ENCODE peak calls at places on chromosomes 5 and 9, in seven cellular contexts. Z is PC-3; C is NAMALWA; X is activated CD8-positive, alpha-beta T cell treated with anti-CD3 and anti-CD28 coated beads for 36 hours; A is effector memory CD4-positive, alpha-beta T cell; G is HT1080; S is tibial artery. U is an unnamed sample.

GRCh38 chr9:78777747-78778146 is 480.8 kb downstream of the PSAT1 start:
- DNase-seq in A (no peak), C (no peak), S (no peak), Z (no peak), G (no peak), X (no peak), U (no peak)

GRCh38 chr5:88235346-88235745 is 33.3 kb downstream of the TMEM161B start:
- DNase-seq in G (no peak), X (no peak), C (no peak), Z (no peak), A (no peak), S (no peak), U (no peak)

GRCh38 chr5:14593326-14594036 is 11.9 kb downstream of the OTULINL start:
- DNase-seq in S (no peak), C (no peak), A (no peak), G (peak), Z (no peak), X (peak), U (no peak)

GRCh38 chr5:103259705-103260355 is 1.3 kb downstream of the MACIR start:
- DNase-seq in X (no peak), C (peak), G (peak), Z (peak), A (no peak), S (peak), U (peak)

GRCh38 chr5:9201011-9201410 is 344.9 kb downstream of the SEMA5A start:
- DNase-seq in A (no peak), Z (no peak), C (no peak), S (no peak), G (no peak), X (no peak), U (no peak)

GRCh38 chr5:127785098-127785927 is 82.1 kb downstream of the CCDC192 start:
- DNase-seq in C (no peak), Z (peak), G (peak), S (no peak), A (peak), X (peak), U (no peak)

GRCh38 chr5:100757618-100758017 is 145.5 kb downstream of the ST8SIA4 start:
- DNase-seq in Z (no peak), X (no peak), A (no peak), G (no peak), C (no peak), S (no peak), U (no peak)

GRCh38 chr9:274101-274500 is 59.4 kb downstream of the DOCK8 start:
- DNase-seq in A (no peak), C (no peak), X (no peak), Z (no peak), S (no peak), G (no peak), U (no peak)

GRCh38 chr9:137365552-137366444 is 57.2 kb downstream of the EXD3 start:
- DNase-seq in X (no peak), G (no peak), S (no peak), A (no peak), C (no peak), Z (no peak), U (no peak)

GRCh38 chr9:134914501-134914834 is 3.2 kb downstream of the FCN1 start:
- DNase-seq in Z (no peak), X (no peak), A (no peak), S (no peak), C (no peak), G (no peak), U (no peak)

GRCh38 chr5:147190236-147190815 is 44.5 kb upstream of the STK32A start:
- DNase-seq in X (no peak), G (peak), S (no peak), C (no peak), Z (no peak), A (no peak), U (no peak)

GRCh38 chr5:83375049-83375710 is 96.4 kb upstream of the VCAN start:
- DNase-seq in G (no peak), X (no peak), C (no peak), S (no peak), A (no peak), Z (no peak), U (no peak)

GRCh38 chr9:95840096-95840495 is 35.4 kb upstream of the ERCC6L2 start:
- DNase-seq in G (no peak), Z (no peak), S (no peak), A (no peak), C (no peak), X (no peak), U (no peak)

GRCh38 chr9:33718987-33719386 is 76.4 kb upstream of the PRSS3 start:
- DNase-seq in A (no peak), S (peak), C (no peak), X (no peak), G (peak), Z (peak), U (no peak)

GRCh38 chr5:149348463-149348862 is 3.2 kb downstream of the GRPEL2 start:
- DNase-seq in C (no peak), S (no peak), G (no peak), A (no peak), Z (no peak), X (no peak), U (peak)

GRCh38 chr9:2248768-2249167 is 233.6 kb downstream of the SMARCA2 start:
- DNase-seq in A (no peak), X (no peak), C (no peak), Z (no peak), S (no peak), G (no peak), U (no peak)

GRCh38 chr9:123150708-123151503 is 117.4 kb downstream of the GPR21 start:
- DNase-seq in Z (peak), C (no peak), A (no peak), X (no peak), S (no peak), G (peak), U (no peak)

GRCh38 chr5:34674226-34674625 is 18.1 kb downstream of the RAI14 start:
- DNase-seq in Z (peak), C (no peak), X (no peak), A (no peak), S (no peak), G (peak), U (no peak)

GRCh38 chr5:151617841-151618710 is 26.9 kb upstream of the FAT2 start:
- DNase-seq in Z (peak), A (no peak), C (no peak), S (no peak), G (no peak), X (no peak), U (no peak)

GRCh38 chr9:32942755-32943460 is 58.5 kb downstream of the APTX start:
- DNase-seq in C (no peak), Z (no peak), X (no peak), G (no peak), S (no peak), A (no peak), U (no peak)

GRCh38 chr9:121735792-121736130 is 84.3 kb downstream of the DAB2IP start:
- DNase-seq in C (no peak), Z (no peak), S (no peak), X (no peak), G (no peak), A (no peak), U (no peak)

GRCh38 chr9:86766912-86767311 is 180.4 kb downstream of the GAS1 start:
- DNase-seq in S (peak), X (no peak), G (peak), A (no peak), Z (peak), C (no peak), U (no peak)

GRCh38 chr5:105956456-105957177 is 1714.1 kb downstream of the EFNA5 start:
- DNase-seq in X (no peak), G (peak), Z (peak), A (no peak), C (no peak), S (no peak), U (no peak)

GRCh38 chr9:122200960-122201635 is 27.7 kb downstream of the LHX6 start:
- DNase-seq in S (no peak), Z (no peak), C (no peak), A (no peak), G (peak), X (no peak), U (no peak)

GRCh38 chr5:119340597-119341218 is 15.1 kb upstream of the TNFAIP8 start:
- DNase-seq in Z (no peak), G (no peak), X (peak), C (peak), A (peak), S (no peak), U (peak)

GRCh38 chr5:58800410-58800809 is 217.5 kb downstream of the RAB3C start:
- DNase-seq in S (no peak), A (no peak), X (no peak), G (no peak), Z (no peak), C (no peak), U (no peak)

GRCh38 chr5:85648495-85648894 is 969.2 kb upstream of the COX7C start:
- DNase-seq in A (no peak), Z (no peak), G (no peak), S (no peak), X (no peak), C (no peak), U (no peak)

GRCh38 chr5:17189381-17190036 is 27.9 kb upstream of the BASP1 start:
- DNase-seq in A (no peak), G (peak), C (peak), Z (peak), X (peak), S (peak), U (peak)

GRCh38 chr9:107784235-107784958 is 294.8 kb upstream of the KLF4 start:
- DNase-seq in C (peak), A (no peak), X (no peak), G (peak), Z (no peak), S (no peak), U (no peak)

GRCh38 chr9:129823163-129823933 is 588 bp downstream of the TOR1A start:
- DNase-seq in A (peak), X (peak), C (no peak), Z (peak), G (peak), S (no peak), U (no peak)

GRCh38 chr9:16333697-16334096 is 536.8 kb downstream of the BNC2 start:
- DNase-seq in Z (no peak), X (no peak), C (no peak), G (no peak), A (no peak), S (no peak), U (no peak)

GRCh38 chr5:81268797-81269196 is 32.6 kb upstream of the ZCCHC9 start:
- DNase-seq in Z (peak), S (no peak), C (no peak), G (peak), X (no peak), A (no peak), U (no peak)

GRCh38 chr9:134284273-134284672 is 42.0 kb upstream of the RXRA start:
- DNase-seq in A (no peak), C (no peak), Z (no peak), G (no peak), X (no peak), S (no peak), U (no peak)

GRCh38 chr5:9549941-9550340 is 4.1 kb upstream of the SEMA5A start:
- DNase-seq in G (no peak), Z (no peak), X (no peak), C (no peak), S (no peak), A (no peak), U (no peak)

GRCh38 chr9:6955251-6955921 is 197.6 kb downstream of the KDM4C start:
- DNase-seq in X (peak), G (peak), S (no peak), A (no peak), C (no peak), Z (no peak), U (no peak)

GRCh38 chr9:79945495-79945894 is 373.7 kb downstream of the TLE4 start:
- DNase-seq in A (no peak), S (no peak), G (no peak), Z (peak), C (no peak), X (no peak), U (no peak)

GRCh38 chr5:135448071-135448704 is 1.0 kb upstream of the DCANP1 start:
- DNase-seq in C (no peak), Z (no peak), A (no peak), X (no peak), G (no peak), S (no peak), U (no peak)

GRCh38 chr5:116543501-116543900 is 31.1 kb downstream of the SEMA6A start:
- DNase-seq in X (no peak), A (no peak), S (no peak), C (peak), G (no peak), Z (peak), U (no peak)

GRCh38 chr5:55546991-55547390 is 12.2 kb upstream of the PLPP1 start:
- DNase-seq in S (no peak), Z (peak), G (no peak), X (no peak), A (no peak), C (no peak), U (peak)

GRCh38 chr5:55604611-55605067 is 69.9 kb upstream of the PLPP1 start:
- DNase-seq in S (no peak), G (peak), Z (peak), C (no peak), A (no peak), X (no peak), U (no peak)

U was measured in MM.1S.